ENCODE peak calls at places on chromosome 15, in eight cellular contexts. Y is effector CD4-positive, alpha-beta T cell; F is activated CD4-positive, CD25-positive, alpha-beta regulatory T cell; W is NCI-H1417 treated with DMSO at 0.1 percent for 48 hours; P is GM10248; D is Peyer's patch; X is T-cell; M is CMK. E is an unnamed sample.

GRCh38 chr15:71680079-71680461 is 130.3 kb upstream of the NR2E3 start:
- DNase-seq in M (no peak), F (no peak), D (no peak), W (no peak), P (no peak), Y (no peak), X (no peak), E (no peak)

GRCh38 chr15:65811835-65812234 is 19.7 kb upstream of the DENND4A start:
- DNase-seq in Y (no peak), D (no peak), W (no peak), F (no peak), P (no peak), X (no peak), M (no peak), E (no peak)

GRCh38 chr15:75720787-75721461 is 8.3 kb upstream of the CSPG4 start:
- DNase-seq in P (no peak), D (peak), F (no peak), W (no peak), M (no peak), X (no peak), Y (no peak), E (peak)

GRCh38 chr15:74415966-74416916 is 17.5 kb downstream of the SEMA7A start:
- DNase-seq in W (no peak), M (no peak), Y (no peak), P (no peak), D (no peak), X (no peak), F (no peak), E (no peak)

GRCh38 chr15:40061212-40061901 is 22.4 kb upstream of the SRP14 start:
- DNase-seq in D (peak), M (no peak), P (peak), F (no peak), X (no peak), W (no peak), Y (no peak), E (no peak)

GRCh38 chr15:90348456-90348855 is 3.6 kb upstream of the ZNF774 start:
- DNase-seq in X (no peak), P (no peak), F (no peak), Y (no peak), W (no peak), M (no peak), D (no peak), E (no peak)

GRCh38 chr15:74193905-74194304 is 8.7 kb downstream of the STRA6 start:
- DNase-seq in X (no peak), D (no peak), F (no peak), Y (no peak), M (no peak), W (no peak), P (no peak), E (no peak)

GRCh38 chr15:78067328-78068241 is 9.9 kb downstream of the TBC1D2B start:
- DNase-seq in Y (no peak), P (no peak), X (no peak), M (no peak), W (no peak), D (no peak), F (no peak), E (no peak)

GRCh38 chr15:64279131-64279530 is 76.8 kb downstream of the CSNK1G1 start:
- DNase-seq in P (no peak), F (no peak), X (no peak), W (no peak), M (no peak), D (no peak), Y (no peak), E (no peak)

GRCh38 chr15:67700023-67700422 is 125.3 kb upstream of the SKOR1 start:
- DNase-seq in X (no peak), D (no peak), F (no peak), M (no peak), P (no peak), W (no peak), Y (no peak), E (no peak)

GRCh38 chr15:95690631-95691340 is 639.7 kb upstream of the NR2F2 start:
- DNase-seq in D (no peak), Y (no peak), P (no peak), W (no peak), X (no peak), M (no peak), F (no peak), E (no peak)

GRCh38 chr15:99105516-99106341 is 849 bp downstream of the SYNM start:
- DNase-seq in W (peak), D (peak), F (no peak), M (no peak), P (no peak), X (peak), Y (no peak), E (no peak)

GRCh38 chr15:29792426-29793159 is 29.7 kb downstream of the TJP1 start:
- DNase-seq in D (no peak), X (no peak), M (no peak), F (no peak), Y (no peak), W (no peak), P (no peak), E (no peak)

GRCh38 chr15:40440300-40441011 is at the start of gene BAHD1:
- DNase-seq in Y (peak), X (peak), M (peak), W (peak), P (peak), F (peak), D (peak), E (peak)

GRCh38 chr15:55789066-55789660 is 46.2 kb upstream of the PRTG start:
- DNase-seq in M (peak), D (peak), P (peak), X (peak), F (no peak), W (no peak), Y (peak), E (no peak)

GRCh38 chr15:76993114-76993715 is 1.7 kb upstream of the PSTPIP1 start:
- DNase-seq in M (no peak), D (peak), Y (no peak), X (no peak), F (no peak), P (no peak), W (no peak), E (no peak)

GRCh38 chr15:49815506-49815905 is 194.7 kb downstream of the DTWD1 start:
- DNase-seq in Y (no peak), D (no peak), F (no peak), P (no peak), M (no peak), W (no peak), X (no peak), E (no peak)

GRCh38 chr15:57537072-57537471 is 54.6 kb upstream of the MYZAP start:
- DNase-seq in P (no peak), M (no peak), F (no peak), X (no peak), W (no peak), D (no peak), Y (no peak), E (no peak)

GRCh38 chr15:57322602-57323250 is 53.6 kb upstream of the CGNL1 start:
- DNase-seq in W (no peak), X (no peak), F (no peak), P (no peak), Y (no peak), D (no peak), M (no peak), E (no peak)

GRCh38 chr15:94704421-94704820 is 473.1 kb downstream of the MCTP2 start:
- DNase-seq in D (no peak), X (no peak), W (no peak), M (no peak), P (no peak), F (no peak), Y (no peak), E (no peak)

GRCh38 chr15:81155375-81156218 is 21.5 kb downstream of the CFAP161 start:
- DNase-seq in F (no peak), X (no peak), W (no peak), D (peak), Y (no peak), M (no peak), P (peak), E (no peak)

GRCh38 chr15:80494311-80494710 is 90.1 kb downstream of the ARNT2 start:
- DNase-seq in W (no peak), X (no peak), D (no peak), Y (no peak), M (no peak), P (no peak), F (no peak), E (no peak)

GRCh38 chr15:57405133-57405532 is 28.8 kb downstream of the CGNL1 start:
- DNase-seq in Y (no peak), P (no peak), M (no peak), X (no peak), W (no peak), F (no peak), D (no peak), E (no peak)

E was measured in natural killer cell treated with Interleukin-12 subunit alpha and Interleukin-12 subunit beta and Interleukin-15 and Interleukin-18, amount 100 ng/mL, for 72 hours.